ENCODE peak calls at places on chromosomes 3 and 15, in eight cellular contexts. U is CD8-positive, alpha-beta T cell; R is uterus; D is HCT116; T is fibroblast of lung; B is AG04449; V is brain microvascular endothelial cell; S is AG09309. P is an unnamed sample.

GRCh38 chr3:125647318-125648014 is 52.2 kb upstream of the OSBPL11 start:
- DNase-seq in U (no peak), R (no peak), D (peak), T (no peak), B (no peak), V (no peak), S (no peak), P (no peak)

GRCh38 chr3:119663885-119664284 is 3.5 kb upstream of the POPDC2 start:
- DNase-seq in U (no peak), R (no peak), D (no peak), T (no peak), B (no peak), V (no peak), S (no peak), P (peak)

GRCh38 chr15:45665261-45665660 is 30.4 kb downstream of the SQOR start:
- DNase-seq in U (no peak), R (no peak), D (no peak), T (no peak), B (no peak), V (no peak), S (no peak), P (no peak)

GRCh38 chr3:184171562-184171961 is 3.1 kb upstream of the AP2M1 start:
- DNase-seq in U (no peak), R (no peak), D (no peak), T (no peak), B (no peak), V (peak), S (no peak), P (peak)

GRCh38 chr3:196763179-196763578 is 23.5 kb downstream of the PAK2 start:
- DNase-seq in U (no peak), R (no peak), D (no peak), T (no peak), B (no peak), V (no peak), S (no peak), P (peak)

GRCh38 chr15:40421246-40422157 is 15.9 kb downstream of the IVD start:
- DNase-seq in U (peak), R (peak), D (peak), T (peak), B (no peak), V (peak), S (no peak), P (peak)

GRCh38 chr15:40046721-40047412 is 7.9 kb upstream of the SRP14 start:
- DNase-seq in U (no peak), R (no peak), D (no peak), T (peak), B (no peak), V (peak), S (no peak), P (peak)

GRCh38 chr3:156050918-156051317 is 69.5 kb upstream of the KCNAB1 start:
- DNase-seq in U (no peak), R (no peak), D (no peak), T (no peak), B (no peak), V (no peak), S (no peak), P (peak)

GRCh38 chr3:103794656-103795055 is 1359.8 kb downstream of the ZPLD1 start:
- DNase-seq in U (no peak), R (no peak), D (no peak), T (no peak), B (no peak), V (no peak), S (no peak), P (no peak)

GRCh38 chr3:85303156-85303555 is 344.4 kb downstream of the CADM2 start:
- DNase-seq in U (no peak), R (no peak), D (no peak), T (no peak), B (no peak), V (no peak), S (no peak), P (no peak)

GRCh38 chr15:39198044-39198625 is 382.7 kb upstream of the THBS1 start:
- DNase-seq in U (no peak), R (no peak), D (no peak), T (no peak), B (no peak), V (no peak), S (no peak), P (no peak)

GRCh38 chr3:105166893-105167292 is 199.8 kb upstream of the ALCAM start:
- DNase-seq in U (no peak), R (no peak), D (no peak), T (peak), B (peak), V (no peak), S (peak), P (no peak)

GRCh38 chr15:76968310-76968709 is 26.6 kb upstream of the PSTPIP1 start:
- DNase-seq in U (no peak), R (no peak), D (no peak), T (no peak), B (no peak), V (peak), S (no peak), P (no peak)

GRCh38 chr15:70250208-70251201 is 152.8 kb upstream of the TLE3 start:
- DNase-seq in U (no peak), R (no peak), D (no peak), T (no peak), B (no peak), V (no peak), S (no peak), P (no peak)

GRCh38 chr15:82044373-82045178 is 1.2 kb downstream of the MEX3B start:
- DNase-seq in U (no peak), R (peak), D (no peak), T (peak), B (peak), V (peak), S (no peak), P (peak)

GRCh38 chr3:149808209-149808829 is 4.7 kb upstream of the RNF13 start:
- DNase-seq in U (no peak), R (peak), D (peak), T (peak), B (no peak), V (peak), S (peak), P (peak)

GRCh38 chr3:76245073-76245472 is 459.7 kb upstream of the ZNF717 start:
- DNase-seq in U (no peak), R (no peak), D (no peak), T (peak), B (no peak), V (peak), S (no peak), P (no peak)

GRCh38 chr15:66477011-66477410 is 20.6 kb downstream of the SNAPC5 start:
- DNase-seq in U (no peak), R (no peak), D (no peak), T (no peak), B (no peak), V (no peak), S (no peak), P (no peak)

GRCh38 chr15:32861741-32862140 is 143.9 kb downstream of the GREM1 start:
- DNase-seq in U (no peak), R (peak), D (no peak), T (peak), B (peak), V (peak), S (peak), P (peak)

GRCh38 chr15:80210612-80211554 is 41.1 kb downstream of the CTXND1 start:
- DNase-seq in U (no peak), R (no peak), D (no peak), T (no peak), B (no peak), V (no peak), S (no peak), P (no peak)

GRCh38 chr3:190012314-190012782 is 108.3 kb downstream of the P3H2 start:
- DNase-seq in U (no peak), R (no peak), D (peak), T (no peak), B (no peak), V (peak), S (no peak), P (peak)

GRCh38 chr3:27633224-27633545 is 88.9 kb downstream of the EOMES start:
- DNase-seq in U (no peak), R (no peak), D (no peak), T (peak), B (no peak), V (no peak), S (no peak), P (peak)

GRCh38 chr15:66723826-66724731 is 22.0 kb downstream of the SMAD6 start:
- DNase-seq in U (no peak), R (no peak), D (peak), T (peak), B (no peak), V (peak), S (no peak), P (peak)

DNA sequence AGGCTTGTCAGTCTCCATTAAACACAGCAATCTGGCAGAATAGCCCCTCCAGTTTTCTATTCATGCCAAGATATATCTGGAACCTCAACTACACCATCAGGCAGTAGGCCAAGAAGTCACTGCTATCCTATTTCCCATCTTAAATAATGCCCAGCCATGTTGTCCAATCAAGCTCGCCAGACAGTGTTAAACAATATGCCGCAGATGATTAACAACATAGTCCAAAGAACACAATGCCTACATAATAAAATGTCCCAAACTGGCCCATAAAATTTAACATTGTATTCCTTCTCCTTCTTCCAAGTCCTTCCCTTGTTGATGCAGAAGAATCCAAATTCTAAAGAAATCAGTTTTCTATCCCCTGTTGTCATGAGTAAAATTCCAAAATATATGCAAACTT is 427.4 kb upstream of the PPP2R3A start:
- DNase-seq in U (no peak), R (no peak), D (no peak), T (no peak), B (no peak), V (no peak), S (no peak), P (no peak)
- TF ChIP-seq CTCF in U (no peak), R (no peak), D (no peak), T (no peak), B (no peak), V (no peak), S (no peak), P (no peak)

GRCh38 chr3:132723024-132723462 is 834 bp upstream of the NPHP3 start:
- DNase-seq in U (no peak), R (no peak), D (no peak), T (no peak), B (no peak), V (no peak), S (no peak), P (no peak)

GRCh38 chr3:132722165-132723023 is at the start of gene NPHP3:
- DNase-seq in U (peak), R (peak), D (peak), T (peak), B (peak), V (peak), S (peak), P (peak)

GRCh38 chr3:132726341-132726823 is 4.2 kb upstream of the NPHP3 start:
- DNase-seq in U (no peak), R (no peak), D (no peak), T (peak), B (no peak), V (no peak), S (no peak), P (peak)

GRCh38 chr3:132721479-132722164 is 587 bp downstream of the NPHP3 start:
- DNase-seq in U (no peak), R (peak), D (no peak), T (peak), B (no peak), V (peak), S (peak), P (peak)

GRCh38 chr3:132723551-132723950 is 1.3 kb upstream of the NPHP3 start:
- DNase-seq in U (no peak), R (no peak), D (no peak), T (no peak), B (no peak), V (no peak), S (no peak), P (no peak)
- H3K4me3 ChIP-seq in U (no peak), R (no peak), D (peak), T (peak), B (peak), V (no peak), S (no peak), P (peak)

GRCh38 chr15:96750361-96750760 is 419.9 kb downstream of the NR2F2 start:
- DNase-seq in U (no peak), R (no peak), D (no peak), T (no peak), B (no peak), V (no peak), S (no peak), P (no peak)
- TF ChIP-seq CTCF in U (no peak), R (no peak), D (peak), T (no peak), B (no peak), V (no peak), S (no peak), P (no peak)

GRCh38 chr3:41205591-41205990 is 6.3 kb downstream of the CTNNB1 start:
- DNase-seq in U (no peak), R (no peak), D (no peak), T (no peak), B (no peak), V (no peak), S (no peak), P (no peak)
- H3K4me3 ChIP-seq in U (no peak), R (no peak), D (no peak), T (no peak), B (no peak), V (no peak), S (no peak), P (no peak)

GRCh38 chr3:25782938-25783660 is at the start of gene NGLY1:
- DNase-seq in U (peak), R (peak), D (peak), T (peak), B (no peak), V (peak), S (peak), P (peak)
- TF ChIP-seq CTCF in U (no peak), R (peak), D (no peak), T (no peak), B (peak), V (no peak), S (no peak), P (no peak)

DNA sequence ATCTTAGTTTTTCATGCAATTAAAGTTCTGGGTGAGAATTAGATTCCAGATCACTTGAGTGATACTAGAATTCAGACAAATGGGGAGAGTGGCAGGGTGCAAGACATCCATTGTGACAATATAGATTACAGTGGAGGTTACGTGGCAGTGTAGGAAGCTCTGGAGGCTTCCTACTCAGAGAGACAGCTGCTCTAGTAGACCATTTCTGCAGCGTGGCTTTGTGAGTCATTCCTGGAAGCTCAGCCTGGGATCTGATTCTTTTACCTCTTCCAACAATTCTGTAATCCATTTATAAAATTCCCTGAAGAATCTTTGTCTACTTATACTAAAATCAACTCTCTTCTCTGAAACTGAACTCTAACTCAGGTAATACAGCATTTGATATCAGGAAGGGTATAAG is 90.4 kb upstream of the ASB14 start:
- DNase-seq in U (no peak), R (no peak), D (no peak), T (no peak), B (no peak), V (peak), S (no peak), P (peak)
- H3K4me3 ChIP-seq in U (no peak), R (no peak), D (no peak), T (no peak), B (no peak), V (no peak), S (no peak), P (no peak)